ENCODE peak calls at places on chromosomes 11 and 22, in nine cellular contexts. One of them, this sample, is unnamed.

GRCh38 chr22:25488244-25489020 is 76.0 kb upstream of the GRK3 start:
- DNase-seq in fibroblast of lung: peak; percentile 56
- DNase-seq in tibial nerve: peak; percentile 20
- DNase-seq in lower lobe of right lung: peak; percentile 59
- DNase-seq in stomach: peak; percentile 86
- DNase-seq in MM.1S: no peak
- DNase-seq in colonic mucosa: peak; percentile 43
- DNase-seq in mucosa of descending colon: peak; percentile 62
- DNase-seq in esophagus squamous epithelium: no peak
- DNase-seq in this sample: peak; percentile 70

GRCh38 chr11:94507485-94507884 is 4.8 kb upstream of the C11orf97 start:
- DNase-seq in fibroblast of lung: no peak
- DNase-seq in mucosa of descending colon: no peak
- DNase-seq in MM.1S: no peak
- DNase-seq in colonic mucosa: no peak
- DNase-seq in tibial nerve: no peak
- DNase-seq in lower lobe of right lung: no peak
- DNase-seq in stomach: no peak
- DNase-seq in esophagus squamous epithelium: no peak
- DNase-seq in this sample: no peak

GRCh38 chr11:22976146-22976545 is 115.9 kb upstream of the CCDC179 start:
- DNase-seq in tibial nerve: no peak
- DNase-seq in lower lobe of right lung: no peak
- DNase-seq in esophagus squamous epithelium: no peak
- DNase-seq in colonic mucosa: no peak
- DNase-seq in MM.1S: no peak
- DNase-seq in stomach: peak; percentile 27
- DNase-seq in mucosa of descending colon: no peak
- DNase-seq in fibroblast of lung: peak; percentile 92
- DNase-seq in this sample: peak; percentile 91

GRCh38 chr11:33869511-33870422 is 22.1 kb downstream of the LMO2 start:
- DNase-seq in stomach: no peak
- DNase-seq in lower lobe of right lung: peak; percentile 73
- DNase-seq in mucosa of descending colon: peak; percentile 35
- DNase-seq in fibroblast of lung: peak; percentile 14
- DNase-seq in MM.1S: peak; percentile 15
- DNase-seq in tibial nerve: no peak
- DNase-seq in colonic mucosa: peak; percentile 49
- DNase-seq in esophagus squamous epithelium: no peak
- DNase-seq in this sample: peak; percentile 58

GRCh38 chr11:17894929-17895658 is 117.8 kb downstream of the SERGEF start:
- DNase-seq in colonic mucosa: no peak
- DNase-seq in fibroblast of lung: peak; percentile 37
- DNase-seq in tibial nerve: no peak
- DNase-seq in esophagus squamous epithelium: no peak
- DNase-seq in mucosa of descending colon: no peak
- DNase-seq in lower lobe of right lung: no peak
- DNase-seq in MM.1S: no peak
- DNase-seq in stomach: no peak
- DNase-seq in this sample: no peak

GRCh38 chr22:36862251-36863242 is 1.7 kb downstream of the NCF4 start:
- DNase-seq in fibroblast of lung: no peak
- DNase-seq in mucosa of descending colon: peak; percentile 49
- DNase-seq in stomach: peak; percentile 31
- DNase-seq in esophagus squamous epithelium: no peak
- DNase-seq in lower lobe of right lung: peak; percentile 61
- DNase-seq in colonic mucosa: no peak
- DNase-seq in tibial nerve: no peak
- DNase-seq in MM.1S: no peak
- DNase-seq in this sample: no peak

GRCh38 chr11:46690702-46691101 is 9.7 kb downstream of the ARHGAP1 start:
- DNase-seq in lower lobe of right lung: no peak
- DNase-seq in esophagus squamous epithelium: no peak
- DNase-seq in stomach: no peak
- DNase-seq in MM.1S: no peak
- DNase-seq in mucosa of descending colon: no peak
- DNase-seq in colonic mucosa: no peak
- DNase-seq in tibial nerve: no peak
- DNase-seq in fibroblast of lung: no peak
- DNase-seq in this sample: no peak

GRCh38 chr11:115653076-115653475 is 148.9 kb upstream of the CADM1 start:
- DNase-seq in stomach: no peak
- DNase-seq in tibial nerve: no peak
- DNase-seq in fibroblast of lung: no peak
- DNase-seq in colonic mucosa: no peak
- DNase-seq in esophagus squamous epithelium: no peak
- DNase-seq in MM.1S: no peak
- DNase-seq in mucosa of descending colon: no peak
- DNase-seq in lower lobe of right lung: no peak
- DNase-seq in this sample: no peak

GRCh38 chr22:23183107-23183698 is 2.9 kb downstream of the BCR start:
- DNase-seq in MM.1S: peak; percentile 43
- DNase-seq in esophagus squamous epithelium: no peak
- DNase-seq in stomach: peak; percentile 70
- DNase-seq in mucosa of descending colon: peak; percentile 70
- DNase-seq in fibroblast of lung: peak; percentile 59
- DNase-seq in tibial nerve: peak; percentile 63
- DNase-seq in lower lobe of right lung: peak; percentile 71
- DNase-seq in colonic mucosa: peak; percentile 62
- DNase-seq in this sample: peak; percentile 55
- H3K4me1 ChIP-seq in MM.1S: peaks cover 25% of the 10 kb centered on the region
- H3K4me1 ChIP-seq in esophagus squamous epithelium: peaks cover 56% of the 10 kb centered on the region
- H3K4me1 ChIP-seq in stomach: peaks cover 65% of the 10 kb centered on the region
- H3K4me1 ChIP-seq in mucosa of descending colon: peaks cover 39% of the 10 kb centered on the region
- H3K4me1 ChIP-seq in fibroblast of lung: peaks cover 9% of the 10 kb centered on the region
- H3K4me1 ChIP-seq in tibial nerve: peaks cover 39% of the 10 kb centered on the region
- H3K4me1 ChIP-seq in lower lobe of right lung: peaks cover 65% of the 10 kb centered on the region
- H3K4me1 ChIP-seq in colonic mucosa: peaks cover 23% of the 10 kb centered on the region
- H3K4me1 ChIP-seq in this sample: peaks cover 43% of the 10 kb centered on the region

GRCh38 chr22:31125521-31126117 is 2.9 kb downstream of the INPP5J start:
- DNase-seq in stomach: no peak
- DNase-seq in tibial nerve: no peak
- DNase-seq in fibroblast of lung: no peak
- DNase-seq in mucosa of descending colon: no peak
- DNase-seq in esophagus squamous epithelium: no peak
- DNase-seq in lower lobe of right lung: no peak
- DNase-seq in colonic mucosa: no peak
- DNase-seq in MM.1S: no peak
- DNase-seq in this sample: no peak

GRCh38 chr22:31123292-31123602 is 481 bp downstream of the INPP5J start:
- DNase-seq in lower lobe of right lung: no peak
- DNase-seq in tibial nerve: no peak
- DNase-seq in colonic mucosa: no peak
- DNase-seq in fibroblast of lung: no peak
- DNase-seq in stomach: no peak
- DNase-seq in mucosa of descending colon: no peak
- DNase-seq in esophagus squamous epithelium: no peak
- DNase-seq in MM.1S: no peak
- DNase-seq in this sample: no peak

GRCh38 chr22:31126128-31126868 is 3.5 kb downstream of the INPP5J start:
- DNase-seq in lower lobe of right lung: no peak
- DNase-seq in esophagus squamous epithelium: no peak
- DNase-seq in stomach: no peak
- DNase-seq in mucosa of descending colon: no peak
- DNase-seq in tibial nerve: no peak
- DNase-seq in fibroblast of lung: no peak
- DNase-seq in MM.1S: no peak
- DNase-seq in colonic mucosa: no peak
- DNase-seq in this sample: no peak

GRCh38 chr22:31124290-31124689 is 1.5 kb downstream of the INPP5J start:
- DNase-seq in esophagus squamous epithelium: no peak
- DNase-seq in tibial nerve: no peak
- DNase-seq in colonic mucosa: no peak
- DNase-seq in lower lobe of right lung: no peak
- DNase-seq in MM.1S: no peak
- DNase-seq in stomach: no peak
- DNase-seq in fibroblast of lung: no peak
- DNase-seq in mucosa of descending colon: no peak
- DNase-seq in this sample: no peak

GRCh38 chr22:31124811-31125465 is 2.2 kb downstream of the INPP5J start:
- DNase-seq in MM.1S: no peak
- DNase-seq in stomach: no peak
- DNase-seq in fibroblast of lung: no peak
- DNase-seq in esophagus squamous epithelium: no peak
- DNase-seq in colonic mucosa: no peak
- DNase-seq in lower lobe of right lung: no peak
- DNase-seq in tibial nerve: no peak
- DNase-seq in mucosa of descending colon: no peak
- DNase-seq in this sample: no peak
- H3K4me1 ChIP-seq in MM.1S: no peaks in the 10 kb centered on the region
- H3K4me1 ChIP-seq in stomach: peaks cover 8% of the 10 kb centered on the region
- H3K4me1 ChIP-seq in fibroblast of lung: peaks cover 3% of the 10 kb centered on the region
- H3K4me1 ChIP-seq in esophagus squamous epithelium: peaks cover 15% of the 10 kb centered on the region
- H3K4me1 ChIP-seq in colonic mucosa: peaks cover 8% of the 10 kb centered on the region
- H3K4me1 ChIP-seq in lower lobe of right lung: peaks cover 7% of the 10 kb centered on the region
- H3K4me1 ChIP-seq in tibial nerve: peaks cover 6% of the 10 kb centered on the region
- H3K4me1 ChIP-seq in mucosa of descending colon: peaks cover 10% of the 10 kb centered on the region
- H3K4me1 ChIP-seq in this sample: peaks cover 6% of the 10 kb centered on the region

GRCh38 chr11:119371067-119371601 is 10.4 kb downstream of the USP2 start:
- DNase-seq in lower lobe of right lung: no peak
- DNase-seq in fibroblast of lung: no peak
- DNase-seq in colonic mucosa: no peak
- DNase-seq in stomach: no peak
- DNase-seq in mucosa of descending colon: no peak
- DNase-seq in esophagus squamous epithelium: no peak
- DNase-seq in MM.1S: no peak
- DNase-seq in tibial nerve: no peak
- DNase-seq in this sample: no peak
- H3K4me1 ChIP-seq in lower lobe of right lung: peaks cover 54% of the 10 kb centered on the region
- H3K4me1 ChIP-seq in fibroblast of lung: peaks cover 34% of the 10 kb centered on the region
- H3K4me1 ChIP-seq in colonic mucosa: peaks cover 23% of the 10 kb centered on the region
- H3K4me1 ChIP-seq in stomach: peaks cover 60% of the 10 kb centered on the region
- H3K4me1 ChIP-seq in mucosa of descending colon: peaks cover 52% of the 10 kb centered on the region
- H3K4me1 ChIP-seq in esophagus squamous epithelium: peaks cover 77% of the 10 kb centered on the region
- H3K4me1 ChIP-seq in MM.1S: peaks cover 10% of the 10 kb centered on the region
- H3K4me1 ChIP-seq in tibial nerve: peaks cover 49% of the 10 kb centered on the region
- H3K4me1 ChIP-seq in this sample: peaks cover 47% of the 10 kb centered on the region

DNA sequence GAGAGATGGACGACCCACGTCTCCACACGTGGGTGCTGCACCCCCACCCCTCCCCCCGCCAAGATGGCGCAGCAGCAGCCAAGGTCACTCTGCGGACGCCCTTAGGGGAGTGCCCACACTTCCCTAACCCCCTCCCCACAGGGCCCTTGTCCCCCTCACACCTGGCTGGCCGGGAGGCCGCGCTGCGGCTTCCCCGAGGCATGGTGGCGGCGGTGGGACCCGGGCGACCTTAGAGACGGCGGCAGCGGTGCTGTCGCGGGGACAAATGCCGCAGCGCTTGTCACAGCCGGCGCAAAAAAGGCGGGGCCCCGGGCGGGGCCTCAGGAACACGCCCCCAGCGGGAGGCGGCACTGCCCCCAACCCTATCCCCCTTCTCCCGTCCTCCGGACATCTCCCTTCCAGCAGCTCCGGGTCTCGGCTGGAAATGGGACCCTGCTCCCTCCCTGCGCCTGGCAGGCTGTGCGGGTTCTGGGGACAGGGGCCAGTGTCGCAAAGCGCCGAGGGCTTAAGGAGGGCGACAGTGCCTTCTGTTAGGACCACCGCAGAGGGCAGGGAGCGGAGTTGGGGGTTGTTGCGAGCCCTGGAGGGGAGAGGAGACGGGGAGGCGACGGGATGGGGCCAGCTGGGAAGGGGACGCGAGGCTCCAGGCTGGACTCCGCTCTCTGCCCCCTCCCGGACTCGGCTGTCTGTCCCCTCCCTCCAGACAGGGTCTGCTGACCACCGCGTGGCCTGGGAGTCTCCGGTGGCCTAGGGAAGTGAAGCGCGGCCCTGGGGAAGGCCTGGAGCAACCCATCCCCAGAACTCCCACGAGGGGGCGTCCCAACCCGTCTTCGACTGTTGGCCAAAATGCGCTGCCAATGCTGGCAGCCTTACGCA is at the start of gene CHCHD10:
- DNase-seq in MM.1S: peak; percentile 78
- DNase-seq in mucosa of descending colon: peak; percentile 92
- DNase-seq in fibroblast of lung: peak; percentile 74
- DNase-seq in esophagus squamous epithelium: no peak
- DNase-seq in stomach: peak; percentile 85
- DNase-seq in lower lobe of right lung: peak; percentile 89
- DNase-seq in tibial nerve: peak; percentile 74
- DNase-seq in colonic mucosa: peak; percentile 90
- DNase-seq in this sample: peak; percentile 87
- H3K4me1 ChIP-seq in MM.1S: peaks cover 7% of the 10 kb centered on the region
- H3K4me1 ChIP-seq in mucosa of descending colon: peaks cover 30% of the 10 kb centered on the region
- H3K4me1 ChIP-seq in fibroblast of lung: peaks cover 5% of the 10 kb centered on the region
- H3K4me1 ChIP-seq in esophagus squamous epithelium: peaks cover 39% of the 10 kb centered on the region
- H3K4me1 ChIP-seq in stomach: peaks cover 39% of the 10 kb centered on the region
- H3K4me1 ChIP-seq in lower lobe of right lung: peaks cover 51% of the 10 kb centered on the region
- H3K4me1 ChIP-seq in tibial nerve: peaks cover 37% of the 10 kb centered on the region
- H3K4me1 ChIP-seq in colonic mucosa: peaks cover 10% of the 10 kb centered on the region
- H3K4me1 ChIP-seq in this sample: peaks cover 14% of the 10 kb centered on the region